ENCODE peak calls at places on chromosome X, in six cellular contexts. S, E, B, Q, T and P are unnamed samples.

GRCh38 chrX:7132335-7133035 is 15.0 kb upstream of the STS start:
- ATAC-seq in S (no peak), E (peak; percentile 46), B (no peak), Q (peak; percentile 69), T (peak; percentile 99), P (no peak)

GRCh38 chrX:155592331-155592730 is 20.4 kb downstream of the TMLHE start:
- ATAC-seq in S (no peak), E (no peak), B (no peak), Q (no peak), T (no peak), P (no peak)

GRCh38 chrX:618761-619450 is 11.7 kb upstream of the SHOX start:
- ATAC-seq in S (no peak), E (no peak), B (no peak), Q (no peak), T (no peak), P (no peak)

GRCh38 chrX:6244666-6245065 is 16.0 kb upstream of the NLGN4X start:
- ATAC-seq in S (no peak), E (no peak), B (no peak), Q (no peak), T (no peak), P (no peak)

GRCh38 chrX:109049903-109050302 is 313.5 kb upstream of the IRS4 start:
- ATAC-seq in S (no peak), E (no peak), B (no peak), Q (no peak), T (no peak), P (no peak)

GRCh38 chrX:68693481-68694410 is 46.3 kb downstream of the STARD8 start:
- ATAC-seq in S (peak; percentile 81), E (peak; percentile 94), B (no peak), Q (peak; percentile 85), T (peak; percentile 65), P (peak; percentile 30)

GRCh38 chrX:404656-405055 is 17.9 kb upstream of the PPP2R3B start:
- ATAC-seq in S (no peak), E (no peak), B (no peak), Q (no peak), T (no peak), P (no peak)

GRCh38 chrX:71253253-71254091 is 468 bp downstream of the ZMYM3 start:
- ATAC-seq in S (no peak), E (no peak), B (no peak), Q (no peak), T (no peak), P (no peak)

GRCh38 chrX:106711375-106711774 is 15.1 kb upstream of the RNF128 start:
- ATAC-seq in S (no peak), E (no peak), B (no peak), Q (no peak), T (no peak), P (no peak)

GRCh38 chrX:137848291-137848905 is 282.5 kb downstream of the ZIC3 start:
- ATAC-seq in S (no peak), E (no peak), B (no peak), Q (no peak), T (no peak), P (no peak)